ENCODE peak calls at places on chromosomes 16 and 17, in eight cellular contexts. A, U, N, T, W, Y, Z and C are unnamed samples.

GRCh38 chr17:79913451-79913850 is 74.2 kb upstream of the CBX4 start:
- DNase-seq in Z (no peak), T (no peak), N (no peak), A (no peak), U (no peak), Y (no peak), W (no peak), C (no peak)

GRCh38 chr16:9847146-9847545 is 335.1 kb downstream of the GRIN2A start:
- DNase-seq in T (no peak), N (no peak), W (no peak), Z (no peak), Y (no peak), A (no peak), U (no peak), C (no peak)

GRCh38 chr16:48511071-48511540 is 98.9 kb downstream of the N4BP1 start:
- DNase-seq in T (no peak), Z (no peak), N (no peak), U (no peak), A (no peak), Y (no peak), W (peak), C (no peak)

GRCh38 chr16:82852388-82852998 is 225.7 kb downstream of the CDH13 start:
- DNase-seq in U (no peak), Y (no peak), A (no peak), W (no peak), T (no peak), N (no peak), Z (peak), C (no peak)

GRCh38 chr17:78798695-78799559 is 16.9 kb upstream of the CYTH1 start:
- DNase-seq in T (peak), Z (peak), Y (no peak), W (no peak), N (no peak), A (no peak), U (peak), C (no peak)

GRCh38 chr17:39926588-39927100 is 757 bp downstream of the ORMDL3 start:
- DNase-seq in Z (peak), A (peak), T (peak), W (peak), Y (peak), N (no peak), U (peak), C (peak)

GRCh38 chr16:11012841-11013240 is 68.5 kb downstream of the CLEC16A start:
- DNase-seq in Y (no peak), N (no peak), W (no peak), A (no peak), U (no peak), T (no peak), Z (no peak), C (no peak)

GRCh38 chr17:55889271-55889670 is 138.4 kb downstream of the PCTP start:
- DNase-seq in U (no peak), Y (no peak), W (no peak), A (no peak), T (no peak), N (no peak), Z (no peak), C (no peak)

GRCh38 chr17:2755941-2756724 is 6.7 kb upstream of the CCDC92B start:
- DNase-seq in U (no peak), N (no peak), Y (no peak), T (no peak), Z (peak), A (no peak), W (no peak), C (peak)

GRCh38 chr17:32755045-32755805 is 121.7 kb downstream of the MYO1D start:
- DNase-seq in U (peak), A (no peak), W (no peak), T (peak), N (no peak), Z (peak), Y (no peak), C (peak)